ENCODE peak calls at places on chromosomes 13 and 19, in six cellular contexts. S is body of pancreas, G is upper lobe of left lung, P is tibial nerve, E is adrenal gland, N is uterus. A is an unnamed sample.
A peak's percentile ranks its signal among the peaks of the same experiment; 100 is the strongest.

GRCh38 chr19:6091771-6092291 is 18.5 kb downstream of the RFX2 start:
- DNase-seq in N (no peak), G (no peak), S (no peak), E (no peak), P (no peak), A (no peak)

GRCh38 chr13:98575876-98576214 is 1.1 kb downstream of the STK24 start:
- DNase-seq in S (no peak), E (no peak), P (no peak), G (no peak), N (no peak), A (no peak)

GRCh38 chr19:8446055-8446709 is 1.4 kb downstream of the HNRNPM start:
- DNase-seq in P (no peak), S (no peak), E (no peak), G (no peak), N (no peak), A (no peak)

GRCh38 chr19:52688335-52688734 is 46.5 kb downstream of the ZNF611 start:
- DNase-seq in N (no peak), P (no peak), E (no peak), S (no peak), G (no peak), A (no peak)

GRCh38 chr13:77480071-77480470 is 55.4 kb upstream of the SCEL start:
- DNase-seq in S (no peak), N (no peak), E (no peak), G (no peak), P (no peak), A (no peak)

GRCh38 chr13:78382946-78383542 is 220.3 kb downstream of the POU4F1 start:
- DNase-seq in E (no peak), S (no peak), P (no peak), G (no peak), N (no peak), A (no peak)

GRCh38 chr13:104854007-104854406 is 1681.5 kb downstream of the EFNB2 start:
- DNase-seq in P (no peak), S (no peak), N (no peak), E (no peak), G (no peak), A (no peak)

GRCh38 chr19:33404916-33405315 is 31.4 kb downstream of the CEBPG start:
- DNase-seq in E (no peak), N (no peak), P (no peak), S (peak; percentile 5), G (no peak), A (peak; percentile 7)

GRCh38 chr19:49061445-49061844 is 3.2 kb downstream of the NTF4 start:
- DNase-seq in S (no peak), N (no peak), E (no peak), G (no peak), P (no peak), A (no peak)

GRCh38 chr13:45468676-45469075 is 3.9 kb downstream of the COG3 start:
- DNase-seq in E (no peak), N (no peak), G (no peak), S (no peak), P (no peak), A (no peak)

GRCh38 chr13:107865643-107866006 is 349.7 kb downstream of the LIG4 start:
- DNase-seq in S (no peak), N (no peak), G (no peak), E (no peak), P (no peak), A (no peak)

GRCh38 chr19:34493038-34493648 is 11.6 kb downstream of the WTIP start:
- DNase-seq in G (no peak), P (no peak), N (no peak), E (no peak), S (no peak), A (peak; percentile 57)

GRCh38 chr19:35977446-35978222 is 17.4 kb upstream of the SDHAF1 start:
- DNase-seq in N (no peak), G (no peak), P (no peak), E (no peak), S (no peak), A (no peak)

GRCh38 chr19:57708641-57709354 is at the start of gene ZNF154:
- DNase-seq in N (no peak), P (no peak), E (peak; percentile 61), G (peak; percentile 20), S (peak; percentile 39), A (peak; percentile 84)

GRCh38 chr13:24168392-24168750 is 7.9 kb downstream of the SPATA13 start:
- DNase-seq in P (no peak), N (no peak), S (no peak), G (no peak), E (peak; percentile 46), A (no peak)

GRCh38 chr19:32181356-32181920 is 164.0 kb upstream of the ZNF507 start:
- DNase-seq in G (no peak), S (no peak), N (no peak), E (no peak), P (no peak), A (peak; percentile 40)

GRCh38 chr13:71866173-71867091 is 572 bp downstream of the DACH1 start:
- DNase-seq in E (peak; percentile 34), P (no peak), N (peak; percentile 27), S (peak; percentile 54), G (peak; percentile 25), A (peak; percentile 88)

GRCh38 chr19:53328967-53329366 is 4.6 kb upstream of the ZNF845 start:
- DNase-seq in P (no peak), N (peak; percentile 70), S (peak; percentile 22), E (peak; percentile 39), G (no peak), A (peak; percentile 78)

GRCh38 chr13:51251480-51251879 is 29.3 kb downstream of the FAM124A start:
- DNase-seq in G (no peak), N (no peak), S (no peak), P (no peak), E (no peak), A (no peak)

DNA sequence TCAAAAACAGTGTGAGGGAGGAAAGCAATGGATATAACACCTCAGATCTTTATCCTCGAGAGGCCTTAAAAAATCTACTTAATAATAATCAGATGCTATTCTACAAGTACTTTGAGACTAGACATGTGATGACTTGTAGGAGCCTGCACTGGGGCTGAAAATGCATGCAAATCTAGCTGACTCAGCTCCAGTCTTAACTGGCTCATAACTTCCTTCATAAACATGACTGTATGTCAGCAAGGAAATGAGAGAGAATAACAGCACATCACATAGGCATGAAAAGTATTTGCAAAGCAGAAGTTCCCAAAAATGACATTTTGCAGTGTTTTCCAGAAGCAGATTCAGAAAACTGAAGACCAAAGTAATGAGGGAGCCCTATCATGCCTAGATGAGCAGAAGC is 38.1 kb downstream of the PSG5 start:
- DNase-seq in E (no peak), N (no peak), G (no peak), P (no peak), S (no peak), A (no peak)
- H3K36me3 ChIP-seq in E (no peaks in the 10 kb centered on the region), N (no peaks in the 10 kb centered on the region), G (no peaks in the 10 kb centered on the region), P (no peaks in the 10 kb centered on the region), S (no peaks in the 10 kb centered on the region), A (no peaks in the 10 kb centered on the region)

DNA sequence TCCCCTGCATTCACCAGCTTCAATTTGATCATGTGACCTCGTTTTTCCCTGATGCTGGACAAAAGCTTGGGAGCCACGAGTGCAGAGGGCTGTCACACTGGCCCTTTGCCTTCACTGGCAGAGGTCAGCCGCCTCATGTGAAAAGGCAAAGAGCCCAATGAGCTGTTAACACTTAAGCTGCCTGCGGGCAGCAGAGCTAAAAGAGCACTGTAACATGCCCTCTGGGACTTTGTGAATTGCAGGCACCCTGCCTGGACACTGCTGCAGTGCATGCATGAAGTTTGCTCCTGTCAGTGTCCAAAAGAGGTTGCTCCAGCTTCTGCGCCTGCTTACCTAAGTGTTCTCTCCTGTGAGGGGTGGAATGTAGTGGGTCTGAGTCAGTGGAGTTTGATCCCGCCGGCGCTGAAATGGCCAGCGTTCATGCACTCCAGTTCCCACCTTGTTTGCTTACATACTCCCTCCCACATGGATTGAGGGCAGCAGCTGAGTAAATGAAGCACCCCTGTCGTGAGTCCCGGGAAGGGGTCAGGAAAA is 193.7 kb downstream of the RFC3 start:
- DNase-seq in E (peak; percentile 22), P (no peak), S (peak; percentile 17), G (no peak), N (no peak), A (no peak)
- TF ChIP-seq POLR2A in E (no peak), P (no peak), S (no peak), G (no peak), N (no peak), A (no peak)

GRCh38 chr19:4369109-4369887 is 25.9 kb downstream of the MPND start:
- DNase-seq in S (no peak), G (peak; percentile 84), N (peak; percentile 62), E (peak; percentile 50), P (peak; percentile 44), A (peak; percentile 92)
- H3K36me3 ChIP-seq in S (peaks cover 6% of the 10 kb centered on the region), G (peaks cover 39% of the 10 kb centered on the region), N (no peaks in the 10 kb centered on the region), E (no peaks in the 10 kb centered on the region), P (peaks cover 17% of the 10 kb centered on the region), A (peaks cover 26% of the 10 kb centered on the region)

DNA sequence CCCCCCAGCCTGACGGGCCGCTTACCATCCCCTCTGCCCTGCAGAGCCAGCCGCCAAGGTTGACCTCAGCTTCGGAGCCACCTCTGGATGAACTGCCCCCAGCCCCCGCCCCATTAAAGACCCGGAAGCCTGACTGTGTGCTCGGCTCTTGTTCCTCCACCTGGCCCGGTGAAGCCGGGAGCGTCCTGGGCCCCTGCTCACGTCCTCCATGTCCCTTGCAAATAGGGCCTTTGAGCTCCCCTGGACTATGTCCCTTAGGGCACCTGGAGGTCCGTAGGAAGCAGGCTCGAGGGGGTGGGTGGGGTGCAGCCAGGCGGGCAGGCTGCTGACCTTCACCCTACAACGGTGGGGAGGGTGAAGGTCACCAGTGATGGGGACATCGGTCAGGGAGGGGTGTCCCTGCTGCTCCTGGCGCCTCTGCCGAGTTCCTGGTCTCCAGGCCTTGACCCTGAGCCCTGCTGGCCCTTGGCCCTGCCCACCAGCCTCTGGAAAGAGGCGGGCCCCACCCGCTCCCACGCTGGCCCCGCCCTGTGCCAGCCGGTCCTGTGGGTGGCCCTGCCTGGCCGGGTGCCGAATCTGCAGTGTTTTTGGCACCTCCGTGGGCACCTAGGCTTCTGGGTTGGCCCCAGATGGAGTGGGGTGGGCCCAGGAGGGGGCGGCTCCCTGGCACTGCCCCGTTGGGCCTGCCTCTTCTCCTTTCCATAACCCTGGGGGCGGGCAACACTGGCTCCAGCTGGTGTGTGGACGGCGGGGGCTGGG is 3.3 kb downstream of the ATP5F1D start:
- DNase-seq in N (peak; percentile 66), P (no peak), S (peak; percentile 73), G (peak; percentile 86), E (peak; percentile 75), A (peak; percentile 92)
- TF ChIP-seq POLR2A in N (no peak), P (no peak), S (no peak), G (no peak), E (no peak), A (no peak)

A was measured in spleen.